ENCODE peak calls at places on chromosomes 12 and 14, in four cellular contexts. K is testis, D is amniotic stem cell, Z is cardiac fibroblast. M is an unnamed sample.

GRCh38 chr12:51269174-51270066 is 795 bp downstream of the SMAGP start:
- DNase-seq in K (peak; percentile 52), D (no peak), Z (peak; percentile 54), M (peak; percentile 42)

GRCh38 chr14:102622262-102622885 is 29.9 kb downstream of the RCOR1 start:
- DNase-seq in D (no peak), K (peak; percentile 40), Z (peak; percentile 29), M (no peak)

GRCh38 chr14:45680531-45680930 is 427.5 kb upstream of the MIS18BP1 start:
- DNase-seq in Z (no peak), D (no peak), K (no peak), M (no peak)

GRCh38 chr12:45669093-45669492 is 60.4 kb upstream of the ARID2 start:
- DNase-seq in K (no peak), D (no peak), Z (no peak), M (no peak)

GRCh38 chr14:73771848-73772705 is 57.9 kb upstream of the PNMA1 start:
- DNase-seq in K (peak; percentile 52), Z (peak; percentile 79), D (no peak), M (peak; percentile 44)

GRCh38 chr12:30926243-30927209 is at the start of gene TSPAN11:
- DNase-seq in Z (peak; percentile 41), K (peak; percentile 55), D (peak; percentile 27), M (peak; percentile 58)

GRCh38 chr14:103161054-103161397 is 37.8 kb downstream of the TNFAIP2 start:
- DNase-seq in K (no peak), Z (peak; percentile 58), D (no peak), M (peak; percentile 19)

GRCh38 chr14:103679351-103679750 is 35.9 kb downstream of the XRCC3 start:
- DNase-seq in D (no peak), Z (peak; percentile 36), K (peak; percentile 62), M (peak; percentile 77)

GRCh38 chr14:22382955-22383354 is 206.1 kb downstream of the DAD1 start:
- DNase-seq in K (no peak), D (no peak), Z (no peak), M (no peak)

GRCh38 chr14:34368115-34368970 is 93.7 kb downstream of the SPTSSA start:
- DNase-seq in D (no peak), K (no peak), Z (peak; percentile 81), M (no peak)